ENCODE peak calls at places on chromosomes 6 and 20, in eight cellular contexts. T is HL-60; M is left cardiac atrium; C is activated CD4-positive, alpha-beta T cell treated with anti-CD3 and anti-CD28 coated beads, Interleukin-2, amount 50 U/mL, for 4 hours; O is nucleus accumbens; X is RPMI7951; N is caudate nucleus; L is NCI-H1930. H is an unnamed sample.

GRCh38 chr6:38348366-38348765 is 291.4 kb downstream of the BTBD9 start:
- DNase-seq in T (no peak), M (no peak), C (no peak), O (no peak), X (peak), N (no peak), L (no peak), H (no peak)

GRCh38 chr6:25166955-25167753 is 112.0 kb upstream of the CARMIL1 start:
- DNase-seq in T (no peak), M (no peak), C (no peak), O (no peak), X (peak), N (no peak), L (no peak), H (no peak)

GRCh38 chr6:14635195-14635594 is 517.6 kb downstream of the CD83 start:
- DNase-seq in T (no peak), M (no peak), C (peak), O (no peak), X (no peak), N (no peak), L (no peak), H (no peak)

GRCh38 chr6:489762-490161 is 98.2 kb downstream of the IRF4 start:
- DNase-seq in T (no peak), M (no peak), C (no peak), O (no peak), X (no peak), N (no peak), L (no peak), H (no peak)

GRCh38 chr6:139448094-139448649 is 73.7 kb upstream of the CITED2 start:
- DNase-seq in T (no peak), M (no peak), C (no peak), O (no peak), X (no peak), N (no peak), L (no peak), H (no peak)

GRCh38 chr6:152721956-152722355 is 24.3 kb downstream of the MYCT1 start:
- DNase-seq in T (no peak), M (no peak), C (no peak), O (no peak), X (peak), N (no peak), L (no peak), H (no peak)

GRCh38 chr6:87968435-87969278 is 79.0 kb upstream of the SPACA1 start:
- DNase-seq in T (no peak), M (peak), C (no peak), O (no peak), X (no peak), N (no peak), L (no peak), H (peak)

GRCh38 chr20:19936801-19937583 is 80.2 kb upstream of the NAA20 start:
- DNase-seq in T (no peak), M (peak), C (no peak), O (no peak), X (no peak), N (no peak), L (no peak), H (no peak)

H was measured in occipital lobe.